ENCODE peak calls at places on chromosomes 11 and 22, in seven cellular contexts. A, Z, V, G, U, P and T are unnamed samples.
A peak's percentile ranks its signal among the peaks of the same experiment; 100 is the strongest.

GRCh38 chr22:43533131-43533530 is 121.3 kb downstream of the MPPED1 start:
- DNase-seq in G (no peak), P (no peak), U (no peak), Z (no peak), V (no peak), A (no peak), T (no peak)

GRCh38 chr22:39924286-39924685 is 23.4 kb downstream of the GRAP2 start:
- DNase-seq in Z (no peak), V (no peak), G (no peak), P (no peak), A (no peak), U (no peak), T (no peak)

GRCh38 chr11:128179049-128179448 is 408.3 kb downstream of the ETS1 start:
- DNase-seq in P (no peak), V (peak; percentile 48), G (no peak), A (no peak), U (no peak), Z (no peak), T (no peak)

GRCh38 chr22:37571258-37571991 is 8.5 kb downstream of the LGALS2 start:
- DNase-seq in Z (no peak), A (peak; percentile 65), U (no peak), V (peak; percentile 35), P (no peak), G (peak; percentile 63), T (no peak)

GRCh38 chr11:1139441-1140066 is 18.2 kb upstream of the MUC5AC start:
- DNase-seq in A (no peak), Z (no peak), P (peak; percentile 33), U (peak; percentile 29), G (no peak), V (peak; percentile 44), T (no peak)

GRCh38 chr11:65884716-65885092 is 3.6 kb downstream of the FIBP start:
- DNase-seq in A (peak; percentile 75), V (peak; percentile 70), G (no peak), U (no peak), P (no peak), Z (peak; percentile 58), T (peak; percentile 79)

GRCh38 chr11:69746780-69747742 is 28.1 kb downstream of the FGF4 start:
- DNase-seq in V (no peak), U (no peak), P (no peak), A (no peak), G (no peak), Z (no peak), T (no peak)

GRCh38 chr11:111795333-111795985 is 29.3 kb upstream of the PPP2R1B start:
- DNase-seq in A (peak; percentile 74), U (no peak), G (no peak), P (peak; percentile 39), V (peak; percentile 60), Z (no peak), T (no peak)

GRCh38 chr22:29314537-29315285 is 786 bp downstream of the RASL10A start:
- DNase-seq in P (no peak), G (no peak), Z (no peak), U (no peak), V (no peak), A (no peak), T (no peak)

GRCh38 chr11:62444271-62444833 is 25.5 kb downstream of the SCGB1A1 start:
- DNase-seq in A (peak; percentile 53), P (peak; percentile 38), G (no peak), Z (peak; percentile 59), V (peak; percentile 86), U (peak; percentile 57), T (peak; percentile 33)

GRCh38 chr11:24932110-24933000 is 435.5 kb downstream of the LUZP2 start:
- DNase-seq in P (no peak), A (no peak), V (no peak), U (no peak), G (no peak), Z (no peak), T (peak; percentile 4)

GRCh38 chr11:133787379-133788103 is 57.8 kb downstream of the SPATA19 start:
- DNase-seq in U (no peak), A (no peak), P (no peak), Z (no peak), G (no peak), V (no peak), T (no peak)

GRCh38 chr11:11946878-11947277 is 61.5 kb downstream of the DKK3 start:
- DNase-seq in P (no peak), V (no peak), U (no peak), Z (no peak), G (no peak), A (no peak), T (no peak)

GRCh38 chr22:48781391-48781790 is 1046.3 kb downstream of the BRD1 start:
- DNase-seq in A (no peak), U (no peak), Z (peak; percentile 5), P (no peak), V (no peak), G (no peak), T (no peak)

GRCh38 chr11:839875-840617 is 2.3 kb downstream of the POLR2L start:
- DNase-seq in V (no peak), U (no peak), Z (no peak), A (no peak), P (no peak), G (no peak), T (no peak)

GRCh38 chr11:78244080-78244479 is 55.4 kb downstream of the USP35 start:
- DNase-seq in U (no peak), A (peak; percentile 34), Z (no peak), V (peak; percentile 35), G (no peak), P (no peak), T (no peak)

GRCh38 chr22:32348031-32348611 is 9.5 kb upstream of the RFPL3 start:
- DNase-seq in G (no peak), Z (no peak), A (no peak), P (no peak), U (no peak), V (no peak), T (no peak)

GRCh38 chr11:112025682-112026081 is 474 bp downstream of the DLAT start:
- DNase-seq in P (no peak), Z (no peak), U (no peak), A (no peak), G (no peak), V (peak; percentile 13), T (peak; percentile 16)

GRCh38 chr11:45180888-45181594 is 34.6 kb downstream of the PRDM11 start:
- DNase-seq in U (peak; percentile 17), Z (peak; percentile 30), V (peak; percentile 35), A (peak; percentile 66), P (no peak), G (peak; percentile 31), T (peak; percentile 89)

GRCh38 chr11:44036811-44037657 is 10.7 kb upstream of the ACCSL start:
- DNase-seq in U (peak; percentile 90), G (peak; percentile 61), A (peak; percentile 94), V (peak; percentile 79), Z (peak; percentile 70), P (peak; percentile 60), T (peak; percentile 41)
- TF ChIP-seq CTCF in U (peak; percentile 94), G (peak; percentile 83), A (peak; percentile 96), V (peak; percentile 89), Z (peak; percentile 84), P (peak; percentile 92), T (peak; percentile 47)

DNA sequence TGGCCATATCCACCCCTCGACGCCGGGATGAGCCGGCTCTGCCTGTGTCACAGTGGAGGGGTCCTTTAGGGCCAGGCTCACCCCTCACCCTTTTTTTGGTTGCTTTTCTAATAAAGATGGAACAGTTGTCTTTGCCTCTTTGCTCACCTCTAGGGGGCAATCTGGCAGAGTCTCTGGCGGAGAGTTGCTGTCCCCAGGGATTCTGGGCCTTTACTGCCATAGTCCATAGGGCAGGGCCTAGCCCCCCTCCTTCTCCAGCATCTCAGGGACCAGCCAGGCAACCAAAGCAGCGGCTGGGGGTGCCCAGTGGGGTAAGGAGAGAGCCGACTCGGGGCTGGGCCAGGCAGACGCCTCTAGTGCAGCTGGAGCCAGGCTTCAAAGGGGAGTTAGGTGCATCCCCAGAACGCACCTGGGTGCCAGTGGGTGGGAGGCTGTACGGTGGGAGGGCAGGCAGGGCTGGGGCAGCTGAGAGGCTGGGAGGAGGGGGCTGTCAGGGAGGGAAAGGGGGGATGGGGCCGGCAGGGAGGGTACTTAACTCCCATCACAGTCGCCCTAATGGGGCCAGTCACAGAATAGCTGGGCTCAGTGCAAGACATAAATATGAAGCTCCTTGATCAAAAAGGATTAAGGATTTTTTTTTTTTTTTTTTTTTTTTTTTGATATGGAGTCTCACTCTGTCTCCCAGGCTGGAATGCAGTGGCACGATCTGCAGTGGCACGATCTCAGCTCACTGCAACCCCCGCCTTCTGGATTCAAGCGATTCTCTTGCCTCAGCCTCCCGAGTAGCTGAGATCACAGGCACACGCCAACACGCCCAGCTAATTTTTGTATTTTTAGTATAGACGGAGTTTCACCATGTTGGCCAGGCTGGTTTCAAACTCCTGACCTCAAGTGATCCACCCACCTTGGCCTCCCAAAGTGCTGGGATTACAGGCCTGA is 2.5 kb upstream of the SUSD2 start:
- DNase-seq in A (no peak), V (no peak), U (no peak), G (no peak), Z (no peak), P (no peak), T (no peak)
- TF ChIP-seq CTCF in A (no peak), V (peak; percentile 56), U (peak; percentile 68), G (peak; percentile 59), Z (no peak), P (peak; percentile 50), T (peak; percentile 6)

DNA sequence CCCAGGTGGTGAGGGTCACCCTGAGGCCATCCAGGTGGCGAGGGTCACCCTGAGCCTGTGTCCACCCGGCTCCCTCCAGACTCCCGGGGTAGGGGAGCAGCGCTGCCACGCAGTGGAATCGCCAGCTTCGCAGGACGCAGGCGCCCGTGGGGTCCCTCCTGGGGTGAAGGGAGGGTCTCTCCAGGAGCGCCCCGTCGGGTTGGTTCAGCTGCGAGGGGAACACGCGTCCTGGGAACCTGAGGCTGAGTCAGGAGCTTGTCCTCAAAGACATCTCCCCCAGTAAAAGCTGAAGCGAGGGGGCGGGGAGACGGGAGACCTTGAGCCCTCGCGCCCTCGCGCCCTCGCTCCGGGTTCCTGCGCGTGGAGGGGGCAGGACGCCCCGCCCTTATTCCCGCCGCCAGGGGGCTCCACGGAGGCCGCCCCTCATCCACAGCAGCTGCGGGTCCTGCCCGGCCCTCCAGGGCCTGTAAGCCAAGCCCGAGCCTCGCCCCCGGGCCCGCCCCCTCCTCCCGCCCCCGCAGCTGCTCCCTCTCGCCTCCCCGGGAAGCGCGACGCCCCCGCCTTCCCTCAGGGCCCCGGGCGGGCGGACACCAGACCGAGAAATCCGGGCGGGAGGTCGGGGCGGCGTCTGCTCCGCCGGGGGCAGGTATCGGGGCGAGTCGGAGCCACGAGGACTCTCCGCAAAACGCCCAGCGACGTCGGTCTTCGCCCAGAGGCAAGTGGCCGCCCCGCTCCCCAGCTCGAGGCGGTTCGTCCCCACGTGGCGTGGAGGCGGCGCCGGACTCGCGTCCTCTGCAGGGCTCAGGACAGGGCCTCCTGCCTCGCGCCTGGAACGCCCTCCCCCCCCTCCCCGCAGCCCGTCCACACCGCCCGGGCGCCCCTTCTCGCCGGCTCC is 22.8 kb downstream of the PIM3 start:
- DNase-seq in Z (no peak), A (no peak), G (no peak), P (no peak), U (no peak), V (no peak), T (no peak)
- TF ChIP-seq CTCF in Z (no peak), A (peak; percentile 22), G (no peak), P (peak; percentile 42), U (peak; percentile 35), V (peak; percentile 25), T (no peak)

DNA sequence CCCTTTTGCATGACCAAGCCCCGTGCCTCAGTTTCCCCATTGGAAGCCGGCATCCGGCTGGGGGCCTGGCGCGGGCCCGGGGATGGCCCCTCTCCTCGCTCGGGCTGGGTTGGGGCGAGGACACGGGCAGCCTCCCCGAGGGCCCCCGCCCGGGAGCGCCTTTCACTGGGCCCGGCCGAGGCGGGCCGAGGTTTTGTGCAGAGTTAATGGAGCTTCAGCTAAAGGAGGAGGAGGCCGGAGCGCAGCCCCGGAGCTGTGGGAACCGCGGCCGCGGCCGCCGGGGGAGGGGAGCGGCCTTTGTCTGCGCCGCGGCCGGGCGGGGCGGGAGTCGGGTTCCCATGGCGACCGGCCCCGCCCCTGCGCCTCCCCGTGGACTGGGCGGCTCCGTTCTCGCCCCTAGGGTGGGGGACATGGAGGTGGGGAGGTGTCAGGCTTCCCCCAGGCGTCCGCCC is 1.4 kb upstream of the MAPK11 start:
- DNase-seq in A (no peak), G (no peak), V (peak; percentile 64), Z (no peak), U (no peak), P (no peak), T (peak; percentile 36)
- TF ChIP-seq CTCF in A (peak; percentile 16), G (peak; percentile 13), V (peak; percentile 12), Z (no peak), U (peak; percentile 11), P (peak; percentile 8), T (peak; percentile 36)